ENCODE peak calls at places on chromosome 7, in nine cellular contexts. One of them, this sample, is unnamed.

GRCh38 chr7:17725761-17726160 is 214.5 kb downstream of the SNX13 start:
- DNase-seq in NB4: no peak
- DNase-seq in lower leg skin: no peak
- DNase-seq in ovary: no peak
- DNase-seq in brain microvascular endothelial cell: no peak
- DNase-seq in IMR-90: no peak
- DNase-seq in ascending aorta: no peak
- DNase-seq in A549: no peak
- DNase-seq in skeletal muscle cell: peak
- DNase-seq in this sample: peak

GRCh38 chr7:44145969-44146897 is 5.1 kb upstream of the MYL7 start:
- DNase-seq in A549: peak
- DNase-seq in ovary: peak
- DNase-seq in lower leg skin: peak
- DNase-seq in IMR-90: peak
- DNase-seq in ascending aorta: peak
- DNase-seq in skeletal muscle cell: no peak
- DNase-seq in NB4: peak
- DNase-seq in brain microvascular endothelial cell: peak
- DNase-seq in this sample: peak

GRCh38 chr7:17129218-17129617 is 169.2 kb upstream of the AHR start:
- DNase-seq in A549: no peak
- DNase-seq in brain microvascular endothelial cell: no peak
- DNase-seq in ascending aorta: no peak
- DNase-seq in ovary: no peak
- DNase-seq in lower leg skin: no peak
- DNase-seq in NB4: no peak
- DNase-seq in IMR-90: no peak
- DNase-seq in skeletal muscle cell: no peak
- DNase-seq in this sample: no peak

GRCh38 chr7:25169683-25170082 is 44.6 kb upstream of the CYCS start:
- DNase-seq in ovary: no peak
- DNase-seq in ascending aorta: no peak
- DNase-seq in A549: no peak
- DNase-seq in IMR-90: no peak
- DNase-seq in brain microvascular endothelial cell: no peak
- DNase-seq in lower leg skin: no peak
- DNase-seq in NB4: no peak
- DNase-seq in skeletal muscle cell: no peak
- DNase-seq in this sample: no peak

GRCh38 chr7:28434510-28434909 is 22.2 kb downstream of the CREB5 start:
- DNase-seq in skeletal muscle cell: no peak
- DNase-seq in brain microvascular endothelial cell: no peak
- DNase-seq in NB4: no peak
- DNase-seq in IMR-90: no peak
- DNase-seq in ascending aorta: no peak
- DNase-seq in ovary: no peak
- DNase-seq in lower leg skin: no peak
- DNase-seq in A549: no peak
- DNase-seq in this sample: no peak

GRCh38 chr7:24574365-24574764 is 1.1 kb downstream of the PALS2 start:
- DNase-seq in IMR-90: peak
- DNase-seq in ascending aorta: no peak
- DNase-seq in lower leg skin: no peak
- DNase-seq in brain microvascular endothelial cell: no peak
- DNase-seq in A549: no peak
- DNase-seq in NB4: no peak
- DNase-seq in ovary: no peak
- DNase-seq in skeletal muscle cell: no peak
- DNase-seq in this sample: peak

GRCh38 chr7:3943779-3944520 is 642.9 kb downstream of the SDK1 start:
- DNase-seq in skeletal muscle cell: no peak
- DNase-seq in A549: no peak
- DNase-seq in lower leg skin: no peak
- DNase-seq in NB4: no peak
- DNase-seq in ascending aorta: no peak
- DNase-seq in brain microvascular endothelial cell: no peak
- DNase-seq in IMR-90: no peak
- DNase-seq in ovary: no peak
- DNase-seq in this sample: no peak

GRCh38 chr7:94908204-94909022 is 1.0 kb downstream of the PPP1R9A start:
- DNase-seq in NB4: no peak
- DNase-seq in brain microvascular endothelial cell: no peak
- DNase-seq in skeletal muscle cell: no peak
- DNase-seq in ovary: peak
- DNase-seq in lower leg skin: no peak
- DNase-seq in A549: peak
- DNase-seq in IMR-90: no peak
- DNase-seq in ascending aorta: no peak
- DNase-seq in this sample: peak

GRCh38 chr7:7100432-7100849 is 81.9 kb upstream of the C1GALT1 start:
- DNase-seq in NB4: no peak
- DNase-seq in IMR-90: no peak
- DNase-seq in skeletal muscle cell: no peak
- DNase-seq in ovary: no peak
- DNase-seq in A549: no peak
- DNase-seq in brain microvascular endothelial cell: peak
- DNase-seq in lower leg skin: no peak
- DNase-seq in ascending aorta: no peak
- DNase-seq in this sample: peak

GRCh38 chr7:132133501-132133900 is 442.8 kb downstream of the PLXNA4 start:
- DNase-seq in A549: no peak
- DNase-seq in IMR-90: no peak
- DNase-seq in lower leg skin: no peak
- DNase-seq in ovary: no peak
- DNase-seq in brain microvascular endothelial cell: no peak
- DNase-seq in skeletal muscle cell: no peak
- DNase-seq in NB4: peak
- DNase-seq in ascending aorta: no peak
- DNase-seq in this sample: no peak

GRCh38 chr7:129843365-129843898 is 109.3 kb downstream of the UBE2H start:
- DNase-seq in NB4: no peak
- DNase-seq in A549: no peak
- DNase-seq in brain microvascular endothelial cell: no peak
- DNase-seq in IMR-90: no peak
- DNase-seq in lower leg skin: no peak
- DNase-seq in ascending aorta: no peak
- DNase-seq in ovary: no peak
- DNase-seq in skeletal muscle cell: no peak
- DNase-seq in this sample: peak

GRCh38 chr7:10471280-10471679 is 502.4 kb upstream of the PHF14 start:
- DNase-seq in A549: no peak
- DNase-seq in IMR-90: no peak
- DNase-seq in NB4: no peak
- DNase-seq in ascending aorta: no peak
- DNase-seq in skeletal muscle cell: no peak
- DNase-seq in brain microvascular endothelial cell: no peak
- DNase-seq in lower leg skin: no peak
- DNase-seq in ovary: no peak
- DNase-seq in this sample: no peak

GRCh38 chr7:110373514-110374258 is 717.2 kb upstream of the LRRN3 start:
- DNase-seq in lower leg skin: no peak
- DNase-seq in A549: no peak
- DNase-seq in IMR-90: peak
- DNase-seq in skeletal muscle cell: no peak
- DNase-seq in brain microvascular endothelial cell: no peak
- DNase-seq in NB4: no peak
- DNase-seq in ascending aorta: no peak
- DNase-seq in ovary: no peak
- DNase-seq in this sample: peak

GRCh38 chr7:112202819-112203218 is 3.4 kb downstream of the DOCK4 start:
- DNase-seq in A549: no peak
- DNase-seq in IMR-90: no peak
- DNase-seq in brain microvascular endothelial cell: no peak
- DNase-seq in skeletal muscle cell: no peak
- DNase-seq in ovary: no peak
- DNase-seq in ascending aorta: no peak
- DNase-seq in NB4: peak
- DNase-seq in lower leg skin: no peak
- DNase-seq in this sample: no peak

DNA sequence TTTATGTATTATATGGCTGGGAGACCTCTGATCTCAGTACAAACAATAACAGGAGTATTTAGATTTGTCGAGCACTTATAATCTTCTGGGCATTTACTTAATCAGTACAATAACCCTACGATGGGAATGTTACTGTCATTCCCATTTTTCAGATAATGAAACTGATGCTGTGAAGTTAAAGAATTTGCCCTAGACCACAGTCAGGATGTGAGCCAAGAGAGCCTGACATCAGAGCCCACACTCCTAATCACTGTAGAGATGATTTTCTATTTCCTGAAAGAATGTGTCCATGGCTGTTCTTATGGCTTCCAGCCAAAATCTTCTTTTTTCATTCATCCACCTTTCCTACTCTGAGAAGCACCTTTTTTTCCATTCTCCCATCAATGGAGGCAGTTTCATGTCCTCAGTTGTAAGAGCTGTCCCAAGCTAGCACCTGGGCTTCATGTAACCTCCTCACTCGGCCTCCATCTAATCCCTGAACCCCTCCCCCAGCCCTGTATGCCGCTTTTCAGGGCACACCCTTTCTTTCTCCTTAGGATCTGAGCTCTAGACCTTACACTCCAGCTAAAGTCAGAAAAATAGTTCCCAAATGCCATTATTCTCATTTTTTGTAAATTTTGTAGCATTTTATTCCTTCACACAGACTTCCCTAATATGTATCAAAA is 12.2 kb upstream of the CAV1 start:
- DNase-seq in NB4: no peak
- DNase-seq in ovary: no peak
- DNase-seq in IMR-90: peak
- DNase-seq in brain microvascular endothelial cell: peak
- DNase-seq in skeletal muscle cell: no peak
- DNase-seq in ascending aorta: no peak
- DNase-seq in A549: no peak
- DNase-seq in lower leg skin: no peak
- DNase-seq in this sample: no peak
- H3K4me3 ChIP-seq in NB4: peak
- H3K4me3 ChIP-seq in ovary: no peak
- H3K4me3 ChIP-seq in IMR-90: no peak
- H3K4me3 ChIP-seq in brain microvascular endothelial cell: no peak
- H3K4me3 ChIP-seq in skeletal muscle cell: no peak
- H3K4me3 ChIP-seq in ascending aorta: peak
- H3K4me3 ChIP-seq in A549: peak
- H3K4me3 ChIP-seq in lower leg skin: no peak
- H3K4me3 ChIP-seq in this sample: no peak

GRCh38 chr7:14902589-14902963 is at the start of gene DGKB:
- DNase-seq in NB4: no peak
- DNase-seq in IMR-90: peak
- DNase-seq in lower leg skin: no peak
- DNase-seq in ovary: no peak
- DNase-seq in A549: no peak
- DNase-seq in ascending aorta: no peak
- DNase-seq in brain microvascular endothelial cell: peak
- DNase-seq in skeletal muscle cell: peak
- DNase-seq in this sample: peak
- H3K4me3 ChIP-seq in NB4: no peak
- H3K4me3 ChIP-seq in IMR-90: no peak
- H3K4me3 ChIP-seq in lower leg skin: no peak
- H3K4me3 ChIP-seq in ovary: peak
- H3K4me3 ChIP-seq in A549: no peak
- H3K4me3 ChIP-seq in ascending aorta: peak
- H3K4me3 ChIP-seq in brain microvascular endothelial cell: peak
- H3K4me3 ChIP-seq in skeletal muscle cell: peak
- H3K4me3 ChIP-seq in this sample: peak

DNA sequence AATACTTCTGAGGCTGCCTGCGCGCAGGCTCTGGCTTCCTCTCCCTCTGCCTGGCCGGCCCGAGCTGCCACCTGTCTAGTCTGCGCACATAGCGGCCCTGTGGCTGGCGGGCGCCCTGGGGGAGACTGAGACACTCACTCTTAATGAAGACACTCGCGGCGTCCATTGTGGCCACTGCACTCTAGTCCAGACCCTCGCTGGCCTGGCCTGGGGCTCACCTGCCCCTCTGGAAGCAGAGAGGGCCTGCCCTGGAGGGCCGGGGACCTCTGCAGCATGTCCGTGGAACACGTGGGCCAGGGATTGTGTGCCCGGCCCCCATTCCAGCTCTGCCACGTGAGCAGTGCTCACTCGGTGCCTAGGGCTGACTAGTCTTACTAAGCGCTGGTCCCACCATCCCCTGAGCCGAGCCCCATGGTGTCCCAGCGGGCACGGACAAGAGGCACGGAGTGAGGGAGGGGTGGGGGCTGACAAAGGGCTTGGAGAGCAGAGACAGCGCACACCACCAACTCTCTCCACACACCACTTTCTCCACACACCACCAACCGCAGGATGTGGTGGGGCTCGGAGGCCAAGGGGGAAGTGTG is 149.3 kb downstream of the ELFN1 start:
- DNase-seq in ascending aorta: no peak
- DNase-seq in skeletal muscle cell: no peak
- DNase-seq in ovary: no peak
- DNase-seq in A549: no peak
- DNase-seq in lower leg skin: peak
- DNase-seq in NB4: peak
- DNase-seq in brain microvascular endothelial cell: no peak
- DNase-seq in IMR-90: no peak
- DNase-seq in this sample: no peak
- H3K4me3 ChIP-seq in ascending aorta: no peak
- H3K4me3 ChIP-seq in skeletal muscle cell: no peak
- H3K4me3 ChIP-seq in ovary: no peak
- H3K4me3 ChIP-seq in A549: no peak
- H3K4me3 ChIP-seq in lower leg skin: no peak
- H3K4me3 ChIP-seq in NB4: no peak
- H3K4me3 ChIP-seq in brain microvascular endothelial cell: no peak
- H3K4me3 ChIP-seq in IMR-90: no peak
- H3K4me3 ChIP-seq in this sample: no peak

GRCh38 chr7:108454674-108455523 is 1.3 kb downstream of the NRCAM start:
- DNase-seq in ovary: no peak
- DNase-seq in ascending aorta: no peak
- DNase-seq in lower leg skin: no peak
- DNase-seq in NB4: peak
- DNase-seq in brain microvascular endothelial cell: no peak
- DNase-seq in A549: peak
- DNase-seq in skeletal muscle cell: no peak
- DNase-seq in IMR-90: no peak
- DNase-seq in this sample: peak

GRCh38 chr7:108452707-108453106 is 3.5 kb downstream of the NRCAM start:
- DNase-seq in IMR-90: peak
- DNase-seq in A549: peak
- DNase-seq in ovary: no peak
- DNase-seq in NB4: peak
- DNase-seq in ascending aorta: no peak
- DNase-seq in lower leg skin: no peak
- DNase-seq in skeletal muscle cell: no peak
- DNase-seq in brain microvascular endothelial cell: peak
- DNase-seq in this sample: peak

GRCh38 chr7:108455524-108455832 is 758 bp downstream of the NRCAM start:
- DNase-seq in brain microvascular endothelial cell: no peak
- DNase-seq in NB4: no peak
- DNase-seq in ascending aorta: no peak
- DNase-seq in IMR-90: no peak
- DNase-seq in skeletal muscle cell: no peak
- DNase-seq in lower leg skin: no peak
- DNase-seq in A549: no peak
- DNase-seq in ovary: no peak
- DNase-seq in this sample: no peak

GRCh38 chr7:108453320-108453719 is 2.9 kb downstream of the NRCAM start:
- DNase-seq in lower leg skin: no peak
- DNase-seq in IMR-90: no peak
- DNase-seq in skeletal muscle cell: no peak
- DNase-seq in NB4: no peak
- DNase-seq in ovary: no peak
- DNase-seq in ascending aorta: no peak
- DNase-seq in A549: no peak
- DNase-seq in brain microvascular endothelial cell: no peak
- DNase-seq in this sample: no peak

GRCh38 chr7:108454317-108454673 is 1.9 kb downstream of the NRCAM start:
- DNase-seq in A549: no peak
- DNase-seq in ovary: no peak
- DNase-seq in skeletal muscle cell: no peak
- DNase-seq in brain microvascular endothelial cell: no peak
- DNase-seq in IMR-90: no peak
- DNase-seq in ascending aorta: no peak
- DNase-seq in NB4: no peak
- DNase-seq in lower leg skin: no peak
- DNase-seq in this sample: no peak
- H3K4me3 ChIP-seq in A549: peak
- H3K4me3 ChIP-seq in ovary: no peak
- H3K4me3 ChIP-seq in skeletal muscle cell: peak
- H3K4me3 ChIP-seq in brain microvascular endothelial cell: peak
- H3K4me3 ChIP-seq in IMR-90: no peak
- H3K4me3 ChIP-seq in ascending aorta: peak
- H3K4me3 ChIP-seq in NB4: no peak
- H3K4me3 ChIP-seq in lower leg skin: no peak
- H3K4me3 ChIP-seq in this sample: peak

This sample was measured in astrocyte of the spinal cord.